ENCODE peak calls at places on chromosomes 6 and 20, in ten cellular contexts. H is A673; Y is pancreas; K is uterus; O is CD8-positive, alpha-beta T cell; T is AG09309; U is HCT116; J is heart right ventricle; A is spleen; X is prostate gland. L is an unnamed sample.

GRCh38 chr6:118567974-118568373 is 19.9 kb downstream of the PLN start:
- DNase-seq in X (no peak), H (no peak), K (no peak), J (no peak), T (no peak), A (no peak), U (no peak), Y (no peak), O (no peak), L (no peak)

GRCh38 chr6:166999845-167000253 is 652 bp downstream of the CEP43 start:
- DNase-seq in X (no peak), K (no peak), O (no peak), J (no peak), Y (no peak), U (no peak), A (no peak), T (no peak), H (no peak), L (no peak)

GRCh38 chr6:29146154-29146553 is 24.6 kb upstream of the OR2J2 start:
- DNase-seq in O (no peak), T (no peak), J (no peak), K (no peak), A (no peak), Y (no peak), X (no peak), H (no peak), U (no peak), L (no peak)

GRCh38 chr6:15023448-15023847 is 222.4 kb upstream of the JARID2 start:
- DNase-seq in A (no peak), O (peak), U (no peak), Y (no peak), T (no peak), K (no peak), H (no peak), J (no peak), X (no peak), L (no peak)

GRCh38 chr6:31541059-31541657 is 645 bp downstream of the DDX39B start:
- DNase-seq in U (no peak), Y (peak), J (peak), K (peak), X (peak), T (no peak), O (peak), A (no peak), H (peak), L (peak)

GRCh38 chr6:133553652-133554051 is 312.5 kb downstream of the EYA4 start:
- DNase-seq in Y (no peak), A (no peak), T (peak), K (peak), U (peak), O (no peak), X (peak), J (peak), H (peak), L (peak)

GRCh38 chr20:39904713-39905112 is 784.3 kb downstream of the MAFB start:
- DNase-seq in X (no peak), U (no peak), K (no peak), A (no peak), J (no peak), T (no peak), H (no peak), Y (no peak), O (no peak), L (no peak)

GRCh38 chr20:62725596-62726268 is 17.1 kb downstream of the NTSR1 start:
- DNase-seq in H (no peak), X (no peak), T (no peak), J (no peak), U (no peak), Y (peak), O (no peak), A (no peak), K (no peak), L (no peak)

GRCh38 chr20:33568378-33569289 is 78.7 kb downstream of the CBFA2T2 start:
- DNase-seq in Y (no peak), K (no peak), O (no peak), A (no peak), J (peak), T (no peak), X (no peak), H (peak), U (no peak), L (no peak)

GRCh38 chr6:25017486-25017885 is 81.7 kb upstream of the RIPOR2 start:
- DNase-seq in O (no peak), Y (no peak), U (no peak), J (no peak), T (no peak), X (no peak), H (no peak), K (no peak), A (no peak), L (no peak)

GRCh38 chr6:43939281-43940070 is 169.5 kb downstream of the VEGFA start:
- DNase-seq in H (no peak), A (peak), X (no peak), O (no peak), T (no peak), J (peak), U (no peak), Y (peak), K (peak), L (no peak)

GRCh38 chr6:111162504-111162903 is 75.2 kb downstream of the SLC16A10 start:
- DNase-seq in J (no peak), X (no peak), Y (no peak), T (no peak), K (no peak), A (no peak), O (no peak), U (no peak), H (no peak), L (no peak)

GRCh38 chr20:50369225-50370035 is 140.8 kb upstream of the PTPN1 start:
- DNase-seq in Y (peak), X (peak), A (no peak), T (no peak), O (no peak), U (no peak), K (no peak), H (no peak), J (no peak), L (no peak)

GRCh38 chr20:43363506-43363905 is 94.2 kb upstream of the SRSF6 start:
- DNase-seq in U (no peak), J (no peak), A (no peak), H (no peak), T (no peak), Y (no peak), X (no peak), O (no peak), K (no peak), L (no peak)

GRCh38 chr6:111591901-111592461 is 13.7 kb downstream of the TRAF3IP2 start:
- DNase-seq in O (no peak), Y (no peak), U (no peak), T (peak), X (no peak), A (no peak), J (no peak), K (no peak), H (no peak), L (peak)

GRCh38 chr6:71727632-71728294 is 158.6 kb upstream of the RIMS1 start:
- DNase-seq in U (no peak), K (no peak), A (no peak), O (no peak), Y (no peak), T (no peak), H (no peak), X (no peak), J (no peak), L (no peak)

GRCh38 chr6:40195751-40196518 is 261.7 kb upstream of the MOCS1 start:
- DNase-seq in K (no peak), X (no peak), A (no peak), T (no peak), U (no peak), H (no peak), J (no peak), Y (no peak), O (no peak), L (no peak)

GRCh38 chr6:169263836-169264608 is 10.4 kb upstream of the THBS2 start:
- DNase-seq in K (no peak), U (no peak), X (peak), J (peak), Y (peak), T (peak), A (peak), O (no peak), H (no peak), L (peak)

GRCh38 chr6:46262928-46263708 is 92.3 kb upstream of the ENPP5 start:
- DNase-seq in H (peak), J (no peak), A (no peak), O (no peak), U (no peak), K (no peak), T (no peak), Y (no peak), X (no peak), L (no peak)

GRCh38 chr6:46221221-46221793 is 50.5 kb upstream of the ENPP5 start:
- DNase-seq in K (no peak), Y (no peak), T (peak), O (no peak), A (no peak), X (no peak), J (no peak), U (peak), H (peak), L (peak)

GRCh38 chr6:47301441-47301840 is 8.3 kb downstream of the TNFRSF21 start:
- DNase-seq in O (no peak), X (no peak), H (no peak), J (no peak), T (no peak), Y (no peak), U (no peak), A (no peak), K (no peak), L (no peak)

GRCh38 chr6:14658909-14659561 is 541.5 kb downstream of the CD83 start:
- DNase-seq in Y (no peak), K (no peak), H (no peak), A (no peak), U (no peak), J (no peak), T (no peak), X (no peak), O (no peak), L (no peak)

GRCh38 chr6:13615802-13616140 is 636 bp downstream of the NOL7 start:
- DNase-seq in Y (peak), A (peak), U (no peak), T (no peak), O (no peak), K (peak), X (peak), J (peak), H (peak), L (no peak)

GRCh38 chr6:159691133-159691962 is 1.7 kb downstream of the SOD2 start:
- DNase-seq in T (peak), Y (no peak), O (no peak), U (peak), X (peak), A (no peak), H (peak), J (peak), K (peak), L (no peak)
- H3K4me3 ChIP-seq in T (peak), Y (peak), O (peak), U (peak), X (peak), A (peak), H (peak), J (peak), K (peak), L (peak)

GRCh38 chr6:21915707-21916399 is 322.3 kb downstream of the SOX4 start:
- DNase-seq in O (no peak), K (no peak), H (peak), A (no peak), J (no peak), U (no peak), T (no peak), Y (no peak), X (no peak), L (no peak)
- H3K4me3 ChIP-seq in O (no peak), K (no peak), H (peak), A (no peak), J (no peak), U (no peak), T (peak), Y (no peak), X (no peak), L (no peak)

GRCh38 chr20:19975901-19976300 is 41.3 kb upstream of the NAA20 start:
- DNase-seq in O (no peak), A (no peak), Y (peak), K (no peak), J (no peak), H (no peak), T (no peak), X (no peak), U (no peak), L (no peak)
- H3K4me3 ChIP-seq in O (no peak), A (peak), Y (peak), K (peak), J (peak), H (peak), T (peak), X (peak), U (no peak), L (no peak)

GRCh38 chr20:1792274-1792673 is 102.9 kb upstream of the SIRPA start:
- DNase-seq in A (no peak), K (no peak), Y (no peak), U (no peak), T (no peak), J (no peak), H (peak), X (no peak), O (no peak), L (no peak)
- H3K4me3 ChIP-seq in A (no peak), K (no peak), Y (no peak), U (no peak), T (no peak), J (no peak), H (no peak), X (no peak), O (no peak), L (no peak)

GRCh38 chr6:105458061-105458460 is 55.2 kb upstream of the PREP start:
- DNase-seq in K (no peak), Y (no peak), A (no peak), U (no peak), T (no peak), J (no peak), O (no peak), X (no peak), H (no peak), L (no peak)

GRCh38 chr6:105459884-105460283 is 57.0 kb upstream of the PREP start:
- DNase-seq in X (no peak), Y (no peak), H (peak), O (no peak), U (no peak), J (no peak), A (no peak), K (no peak), T (peak), L (no peak)

GRCh38 chr6:105458552-105458951 is 55.7 kb upstream of the PREP start:
- DNase-seq in A (no peak), O (no peak), T (no peak), Y (no peak), X (no peak), J (no peak), U (no peak), H (no peak), K (no peak), L (no peak)

GRCh38 chr6:105460860-105461259 is 58.0 kb upstream of the PREP start:
- DNase-seq in A (no peak), Y (no peak), U (no peak), J (no peak), K (no peak), T (no peak), X (no peak), H (no peak), O (no peak), L (no peak)

GRCh38 chr6:105459049-105459448 is 56.2 kb upstream of the PREP start:
- DNase-seq in J (no peak), U (no peak), Y (no peak), K (no peak), A (no peak), T (no peak), O (no peak), X (no peak), H (no peak), L (no peak)
- H3K4me3 ChIP-seq in J (no peak), U (no peak), Y (no peak), K (no peak), A (no peak), T (no peak), O (no peak), X (no peak), H (no peak), L (no peak)

GRCh38 chr20:64160536-64161495 is 3.4 kb upstream of the MYT1 start:
- DNase-seq in A (no peak), Y (no peak), H (no peak), U (no peak), J (no peak), O (no peak), K (no peak), X (no peak), T (no peak), L (no peak)
- H3K4me3 ChIP-seq in A (no peak), Y (no peak), H (no peak), U (no peak), J (no peak), O (no peak), K (no peak), X (no peak), T (no peak), L (no peak)

DNA sequence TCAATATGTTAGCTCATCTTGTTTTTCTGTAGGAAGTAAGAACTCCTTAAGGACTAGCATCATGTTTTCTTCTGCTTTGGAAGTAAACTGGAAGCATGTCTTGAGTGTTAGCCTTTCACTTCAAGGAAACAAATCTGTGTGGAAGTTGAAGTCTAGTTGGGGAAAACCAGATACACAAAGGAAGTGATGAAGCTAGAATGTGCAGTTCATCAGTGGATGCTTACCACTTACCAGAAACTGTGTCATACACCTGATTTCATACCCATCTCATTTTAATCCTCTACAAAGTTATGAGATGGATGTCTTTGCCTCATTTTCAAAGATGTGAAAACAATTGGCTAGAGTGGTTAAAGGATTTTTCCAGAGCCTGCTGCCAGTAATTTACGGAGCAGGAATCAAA is 75.8 kb downstream of the TMEM170B start:
- DNase-seq in K (no peak), O (no peak), Y (no peak), U (no peak), J (no peak), X (no peak), H (no peak), T (no peak), A (no peak), L (no peak)
- H3K4me3 ChIP-seq in K (no peak), O (no peak), Y (no peak), U (no peak), J (no peak), X (no peak), H (no peak), T (no peak), A (no peak), L (no peak)

DNA sequence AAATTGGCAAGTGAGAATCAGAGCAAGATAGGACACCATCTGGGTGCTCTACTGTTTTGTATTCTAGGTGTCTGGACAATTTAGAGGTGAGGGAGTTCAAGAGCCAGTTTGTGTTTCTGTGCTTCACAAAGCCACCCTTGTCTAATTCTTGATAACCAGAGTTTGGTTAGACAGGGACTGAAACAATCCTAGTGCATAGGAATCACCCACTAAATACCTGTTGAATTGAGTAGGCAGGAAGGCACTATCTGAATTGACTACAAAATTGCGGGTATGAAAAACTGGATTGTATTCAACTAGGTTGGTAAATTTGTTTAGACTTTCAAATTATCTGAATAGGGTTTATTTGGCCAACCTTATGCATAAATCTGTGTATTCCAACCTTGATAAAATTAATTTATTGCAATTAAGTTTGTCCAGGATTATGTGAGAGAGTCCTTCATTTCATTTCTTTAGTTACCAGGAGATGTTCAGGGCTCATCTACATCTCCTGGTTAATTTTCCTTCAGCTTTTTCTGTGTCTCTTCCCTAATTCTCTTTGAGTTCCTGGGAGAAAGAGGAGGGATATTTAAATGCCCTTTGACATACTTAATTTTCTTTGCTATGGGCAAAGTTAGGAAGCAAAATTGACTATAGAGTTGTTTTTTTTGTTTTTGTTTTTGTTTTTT is 1.7 kb downstream of the TPX2 start:
- DNase-seq in U (no peak), O (no peak), X (no peak), K (no peak), A (no peak), Y (no peak), J (no peak), T (no peak), H (no peak), L (no peak)
- H3K4me3 ChIP-seq in U (peak), O (no peak), X (no peak), K (no peak), A (peak), Y (no peak), J (no peak), T (peak), H (peak), L (peak)

L was measured in LNCaP clone FGC.